ENCODE peak calls at places on chromosomes 2 and 18, in nine cellular contexts. L is stimulated activated CD4-positive, alpha-beta T cell treated with anti-CD3 and anti-CD28 coated beads, Interleukin-2, amount 100 ng/mL, for 48 hours; I is H7; H is activated T-cell treated with anti-CD3 and anti-CD28 coated beads for 1 hour; S is skeletal muscle cell; V is endothelial cell; W is H4; C is mesenteric fat pad; Y is aorta. J is an unnamed sample.

GRCh38 chr2:74887961-74888670 is 54.2 kb downstream of the HK2 start:
- DNase-seq in L (no peak), I (no peak), H (no peak), S (no peak), V (no peak), W (no peak), C (no peak), Y (no peak), J (no peak)

GRCh38 chr18:30446605-30447004 is 595.9 kb downstream of the DSC3 start:
- DNase-seq in L (no peak), I (no peak), H (no peak), S (no peak), V (no peak), W (no peak), C (no peak), Y (no peak), J (no peak)

GRCh38 chr2:181438298-181438697 is 18.9 kb upstream of the ITGA4 start:
- DNase-seq in L (no peak), I (peak), H (no peak), S (no peak), V (no peak), W (no peak), C (no peak), Y (no peak), J (no peak)

GRCh38 chr2:191638079-191638801 is 39.7 kb upstream of the NABP1 start:
- DNase-seq in L (no peak), I (peak), H (no peak), S (no peak), V (no peak), W (peak), C (no peak), Y (no peak), J (peak)

GRCh38 chr2:174704647-174705046 is 59.6 kb downstream of the CHRNA1 start:
- DNase-seq in L (no peak), I (no peak), H (no peak), S (no peak), V (no peak), W (no peak), C (no peak), Y (no peak), J (no peak)

GRCh38 chr2:219291394-219291793 is 12.2 kb downstream of the DNAJB2 start:
- DNase-seq in L (no peak), I (no peak), H (no peak), S (no peak), V (no peak), W (no peak), C (no peak), Y (peak), J (no peak)

GRCh38 chr2:102029405-102029804 is 37.6 kb downstream of the IL1R2 start:
- DNase-seq in L (no peak), I (no peak), H (no peak), S (no peak), V (no peak), W (no peak), C (no peak), Y (no peak), J (no peak)

GRCh38 chr2:28659127-28659526 is 92.5 kb upstream of the PPP1CB start:
- DNase-seq in L (no peak), I (no peak), H (no peak), S (no peak), V (no peak), W (no peak), C (no peak), Y (no peak), J (no peak)

GRCh38 chr2:10901160-10901559 is 10.6 kb upstream of the KCNF1 start:
- DNase-seq in L (no peak), I (no peak), H (no peak), S (no peak), V (no peak), W (peak), C (no peak), Y (no peak), J (no peak)

GRCh38 chr2:63814114-63814513 is 27.6 kb upstream of the UGP2 start:
- DNase-seq in L (no peak), I (no peak), H (no peak), S (no peak), V (no peak), W (no peak), C (no peak), Y (no peak), J (no peak)

GRCh38 chr2:113061896-113062770 is 3.1 kb downstream of the IL36RN start:
- DNase-seq in L (no peak), I (no peak), H (no peak), S (no peak), V (no peak), W (no peak), C (no peak), Y (no peak), J (no peak)

GRCh38 chr18:61398961-61399632 is 65.9 kb downstream of the CDH20 start:
- DNase-seq in L (no peak), I (no peak), H (no peak), S (peak), V (no peak), W (no peak), C (no peak), Y (no peak), J (no peak)

GRCh38 chr2:73939419-73939818 is 12.7 kb downstream of the DGUOK start:
- DNase-seq in L (no peak), I (peak), H (no peak), S (no peak), V (no peak), W (no peak), C (no peak), Y (no peak), J (no peak)

GRCh38 chr2:69518836-69519235 is 81.6 kb upstream of the NFU1 start:
- DNase-seq in L (no peak), I (peak), H (no peak), S (no peak), V (no peak), W (no peak), C (no peak), Y (no peak), J (no peak)

GRCh38 chr2:191152841-191153240 is 2.0 kb upstream of the STAT4 start:
- DNase-seq in L (no peak), I (no peak), H (no peak), S (no peak), V (no peak), W (no peak), C (no peak), Y (no peak), J (no peak)

GRCh38 chr18:70422061-70422965 is 133.5 kb downstream of the SOCS6 start:
- DNase-seq in L (no peak), I (no peak), H (no peak), S (peak), V (no peak), W (peak), C (no peak), Y (peak), J (peak)

GRCh38 chr2:86357392-86357963 is 20.1 kb upstream of the REEP1 start:
- DNase-seq in L (no peak), I (no peak), H (no peak), S (no peak), V (no peak), W (no peak), C (no peak), Y (no peak), J (no peak)

GRCh38 chr18:49048361-49048760 is 97.6 kb upstream of the SMAD7 start:
- DNase-seq in L (no peak), I (no peak), H (no peak), S (peak), V (no peak), W (no peak), C (no peak), Y (no peak), J (no peak)

GRCh38 chr2:194559964-194560363 is 1097.1 kb upstream of the SLC39A10 start:
- DNase-seq in L (no peak), I (no peak), H (no peak), S (no peak), V (no peak), W (no peak), C (no peak), Y (no peak), J (no peak)

GRCh38 chr2:176814740-176815367 is 397.7 kb upstream of the HNRNPA3 start:
- DNase-seq in L (no peak), I (peak), H (no peak), S (no peak), V (no peak), W (peak), C (no peak), Y (no peak), J (no peak)

GRCh38 chr2:636151-636621 is 41.0 kb downstream of the TMEM18 start:
- DNase-seq in L (no peak), I (no peak), H (no peak), S (no peak), V (no peak), W (no peak), C (no peak), Y (no peak), J (no peak)

GRCh38 chr2:148644885-148645134 is 259 bp downstream of the EPC2 start:
- DNase-seq in L (no peak), I (no peak), H (no peak), S (no peak), V (no peak), W (no peak), C (no peak), Y (no peak), J (no peak)

GRCh38 chr2:25374411-25374810 is 32.7 kb upstream of the DNMT3A start:
- DNase-seq in L (no peak), I (no peak), H (no peak), S (no peak), V (no peak), W (no peak), C (peak), Y (peak), J (no peak)

GRCh38 chr18:58048243-58048642 is 4.2 kb downstream of the NEDD4L start:
- DNase-seq in L (no peak), I (no peak), H (no peak), S (no peak), V (no peak), W (no peak), C (no peak), Y (no peak), J (no peak)

GRCh38 chr2:5387421-5387820 is 304.8 kb upstream of the SOX11 start:
- DNase-seq in L (no peak), I (no peak), H (no peak), S (no peak), V (no peak), W (no peak), C (no peak), Y (no peak), J (no peak)

GRCh38 chr2:130720036-130720435 is 8.8 kb upstream of the GPR148 start:
- DNase-seq in L (no peak), I (no peak), H (no peak), S (no peak), V (no peak), W (no peak), C (no peak), Y (no peak), J (no peak)

GRCh38 chr2:47195149-47195548 is 40.0 kb upstream of the STPG4 start:
- DNase-seq in L (no peak), I (no peak), H (no peak), S (no peak), V (no peak), W (no peak), C (no peak), Y (no peak), J (peak)

GRCh38 chr2:26128176-26128575 is 44.7 kb upstream of the GAREM2 start:
- DNase-seq in L (no peak), I (no peak), H (no peak), S (no peak), V (no peak), W (no peak), C (no peak), Y (no peak), J (no peak)

GRCh38 chr2:37819228-37819627 is 105.9 kb upstream of the RMDN2 start:
- DNase-seq in L (no peak), I (no peak), H (no peak), S (peak), V (no peak), W (no peak), C (no peak), Y (no peak), J (no peak)

GRCh38 chr2:47309952-47310800 is 92.8 kb upstream of the MSH2 start:
- DNase-seq in L (no peak), I (no peak), H (no peak), S (no peak), V (no peak), W (peak), C (no peak), Y (no peak), J (no peak)

GRCh38 chr2:39995005-39995732 is 216.1 kb upstream of the THUMPD2 start:
- DNase-seq in L (no peak), I (no peak), H (no peak), S (no peak), V (no peak), W (no peak), C (no peak), Y (no peak), J (no peak)

GRCh38 chr2:232321817-232322559 is 56.6 kb upstream of the ALPP start:
- DNase-seq in L (no peak), I (peak), H (no peak), S (no peak), V (no peak), W (no peak), C (no peak), Y (no peak), J (no peak)

GRCh38 chr2:148273158-148273691 is 252.3 kb downstream of the MBD5 start:
- DNase-seq in L (no peak), I (no peak), H (no peak), S (no peak), V (no peak), W (no peak), C (no peak), Y (no peak), J (no peak)

GRCh38 chr2:164558450-164558849 is 62.8 kb downstream of the GRB14 start:
- DNase-seq in L (no peak), I (no peak), H (no peak), S (peak), V (no peak), W (no peak), C (no peak), Y (no peak), J (no peak)

GRCh38 chr2:45170191-45170975 is 161.1 kb upstream of the SIX2 start:
- DNase-seq in L (no peak), I (peak), H (no peak), S (no peak), V (no peak), W (no peak), C (no peak), Y (no peak), J (no peak)

GRCh38 chr2:54859997-54860701 is 136.7 kb downstream of the EML6 start:
- DNase-seq in L (no peak), I (no peak), H (no peak), S (peak), V (no peak), W (peak), C (no peak), Y (no peak), J (no peak)

GRCh38 chr18:7305416-7305815 is 74.5 kb downstream of the LRRC30 start:
- DNase-seq in L (no peak), I (no peak), H (no peak), S (no peak), V (no peak), W (no peak), C (no peak), Y (no peak), J (no peak)

GRCh38 chr2:45180033-45180746 is 170.9 kb upstream of the SIX2 start:
- DNase-seq in L (no peak), I (no peak), H (no peak), S (no peak), V (no peak), W (no peak), C (no peak), Y (no peak), J (no peak)

GRCh38 chr2:240129311-240129710 is 6.8 kb downstream of the COPS9 start:
- DNase-seq in L (no peak), I (peak), H (no peak), S (no peak), V (no peak), W (no peak), C (peak), Y (peak), J (no peak)